ENCODE peak calls at places on chromosome 22, in four cellular contexts. One of them, this sample, is unnamed.

GRCh38 chr22:24435861-24436351 is 8.5 kb downstream of the ADORA2A start:
- DNase-seq in BJ: no peak
- DNase-seq in upper lobe of right lung: peak; percentile 50
- DNase-seq in kidney: peak; percentile 79
- DNase-seq in this sample: no peak

GRCh38 chr22:30223303-30223702 is 23.3 kb downstream of the LIF start:
- DNase-seq in BJ: no peak
- DNase-seq in upper lobe of right lung: no peak
- DNase-seq in kidney: no peak
- DNase-seq in this sample: no peak

GRCh38 chr22:37496651-37497599 is 10.7 kb upstream of the MFNG start:
- DNase-seq in upper lobe of right lung: no peak
- DNase-seq in kidney: no peak
- DNase-seq in BJ: peak; percentile 50
- DNase-seq in this sample: peak; percentile 62

GRCh38 chr22:37486224-37486845 is at the start of gene MFNG:
- DNase-seq in BJ: no peak
- DNase-seq in upper lobe of right lung: peak; percentile 90
- DNase-seq in kidney: peak; percentile 91
- DNase-seq in this sample: no peak

GRCh38 chr22:48138855-48139254 is 1376.4 kb downstream of the TBC1D22A start:
- DNase-seq in upper lobe of right lung: no peak
- DNase-seq in BJ: no peak
- DNase-seq in kidney: no peak
- DNase-seq in this sample: no peak

GRCh38 chr22:42160830-42161696 is 30.5 kb upstream of the CYP2D6 start:
- DNase-seq in BJ: no peak
- DNase-seq in kidney: no peak
- DNase-seq in upper lobe of right lung: no peak
- DNase-seq in this sample: no peak

GRCh38 chr22:42918500-42918899 is 61.4 kb upstream of the ARFGAP3 start:
- DNase-seq in kidney: no peak
- DNase-seq in upper lobe of right lung: peak; percentile 6
- DNase-seq in BJ: no peak
- DNase-seq in this sample: no peak

GRCh38 chr22:25493794-25494193 is 70.7 kb upstream of the GRK3 start:
- DNase-seq in BJ: no peak
- DNase-seq in kidney: no peak
- DNase-seq in upper lobe of right lung: no peak
- DNase-seq in this sample: no peak

GRCh38 chr22:37818397-37819099 is 4.6 kb upstream of the GALR3 start:
- DNase-seq in upper lobe of right lung: peak; percentile 89
- DNase-seq in kidney: peak; percentile 84
- DNase-seq in BJ: no peak
- DNase-seq in this sample: no peak

GRCh38 chr22:39514373-39514973 is 5.9 kb upstream of the ATF4 start:
- DNase-seq in upper lobe of right lung: no peak
- DNase-seq in BJ: no peak
- DNase-seq in kidney: peak; percentile 66
- DNase-seq in this sample: no peak

GRCh38 chr22:20610757-20611156 is 103.3 kb downstream of the MED15 start:
- DNase-seq in kidney: no peak
- DNase-seq in upper lobe of right lung: no peak
- DNase-seq in BJ: no peak
- DNase-seq in this sample: no peak

GRCh38 chr22:17104336-17104935 is 16.7 kb downstream of the TMEM121B start:
- DNase-seq in kidney: no peak
- DNase-seq in BJ: no peak
- DNase-seq in upper lobe of right lung: peak; percentile 48
- DNase-seq in this sample: no peak

GRCh38 chr22:20446383-20446970 is 8.9 kb upstream of the SCARF2 start:
- DNase-seq in BJ: no peak
- DNase-seq in kidney: peak; percentile 59
- DNase-seq in upper lobe of right lung: no peak
- DNase-seq in this sample: no peak

GRCh38 chr22:26558246-26558895 is 31.6 kb downstream of the TPST2 start:
- DNase-seq in kidney: no peak
- DNase-seq in upper lobe of right lung: no peak
- DNase-seq in BJ: no peak
- DNase-seq in this sample: no peak

GRCh38 chr22:41772645-41773044 is 27.8 kb upstream of the CCDC134 start:
- DNase-seq in kidney: no peak
- DNase-seq in BJ: no peak
- DNase-seq in upper lobe of right lung: no peak
- DNase-seq in this sample: no peak

GRCh38 chr22:46149493-46149997 is 781 bp upstream of the PPARA start:
- DNase-seq in upper lobe of right lung: peak; percentile 87
- DNase-seq in BJ: no peak
- DNase-seq in kidney: peak; percentile 91
- DNase-seq in this sample: peak; percentile 48

GRCh38 chr22:37907036-37907954 is 1.2 kb downstream of the MICALL1 start:
- DNase-seq in kidney: peak; percentile 65
- DNase-seq in upper lobe of right lung: no peak
- DNase-seq in BJ: no peak
- DNase-seq in this sample: no peak

GRCh38 chr22:25754527-25755202 is 12.7 kb downstream of the MYO18B start:
- DNase-seq in upper lobe of right lung: no peak
- DNase-seq in BJ: no peak
- DNase-seq in kidney: no peak
- DNase-seq in this sample: peak; percentile 34

GRCh38 chr22:40594924-40595323 is 41.6 kb downstream of the MRTFA start:
- DNase-seq in upper lobe of right lung: peak; percentile 70
- DNase-seq in kidney: no peak
- DNase-seq in BJ: no peak
- DNase-seq in this sample: no peak

GRCh38 chr22:39446239-39446721 is 10.5 kb upstream of the MGAT3 start:
- DNase-seq in BJ: no peak
- DNase-seq in upper lobe of right lung: no peak
- DNase-seq in kidney: peak; percentile 54
- DNase-seq in this sample: no peak

GRCh38 chr22:36884314-36885158 is 23.7 kb downstream of the NCF4 start:
- DNase-seq in upper lobe of right lung: no peak
- DNase-seq in kidney: no peak
- DNase-seq in BJ: no peak
- DNase-seq in this sample: no peak

GRCh38 chr22:37201066-37201820 is 11.0 kb downstream of the SSTR3 start:
- DNase-seq in upper lobe of right lung: peak; percentile 35
- DNase-seq in BJ: no peak
- DNase-seq in kidney: peak; percentile 60
- DNase-seq in this sample: no peak

GRCh38 chr22:35539910-35540599 is 576 bp upstream of the RASD2 start:
- DNase-seq in BJ: no peak
- DNase-seq in upper lobe of right lung: peak; percentile 79
- DNase-seq in kidney: peak; percentile 85
- DNase-seq in this sample: no peak

GRCh38 chr22:17281026-17281809 is 62.0 kb upstream of the ADA2 start:
- DNase-seq in BJ: no peak
- DNase-seq in kidney: peak; percentile 10
- DNase-seq in upper lobe of right lung: no peak
- DNase-seq in this sample: no peak

GRCh38 chr22:45164217-45165123 is 745 bp downstream of the NUP50 start:
- DNase-seq in kidney: peak; percentile 87
- DNase-seq in BJ: no peak
- DNase-seq in upper lobe of right lung: peak; percentile 77
- DNase-seq in this sample: no peak

GRCh38 chr22:41943661-41944209 is 3.2 kb downstream of the CENPM start:
- DNase-seq in kidney: no peak
- DNase-seq in BJ: no peak
- DNase-seq in upper lobe of right lung: no peak
- DNase-seq in this sample: no peak

GRCh38 chr22:44187652-44188230 is 7.0 kb downstream of the PARVG start:
- DNase-seq in kidney: peak; percentile 41
- DNase-seq in upper lobe of right lung: peak; percentile 30
- DNase-seq in BJ: no peak
- DNase-seq in this sample: no peak

GRCh38 chr22:46064966-46065666 is 85.2 kb upstream of the PPARA start:
- DNase-seq in upper lobe of right lung: peak; percentile 46
- DNase-seq in kidney: no peak
- DNase-seq in BJ: no peak
- DNase-seq in this sample: no peak

GRCh38 chr22:41410311-41410751 is 28.6 kb downstream of the TEF start:
- DNase-seq in upper lobe of right lung: peak; percentile 90
- DNase-seq in BJ: no peak
- DNase-seq in kidney: no peak
- DNase-seq in this sample: no peak

GRCh38 chr22:33579448-33580093 is 340.7 kb downstream of the LARGE1 start:
- DNase-seq in upper lobe of right lung: no peak
- DNase-seq in kidney: peak; percentile 74
- DNase-seq in BJ: no peak
- DNase-seq in this sample: no peak

GRCh38 chr22:26398741-26399153 is 30.3 kb upstream of the ASPHD2 start:
- DNase-seq in BJ: peak; percentile 7
- DNase-seq in kidney: peak; percentile 59
- DNase-seq in upper lobe of right lung: no peak
- DNase-seq in this sample: no peak

GRCh38 chr22:40193429-40194421 is 16.0 kb downstream of the TNRC6B start:
- DNase-seq in BJ: no peak
- DNase-seq in kidney: no peak
- DNase-seq in upper lobe of right lung: no peak
- DNase-seq in this sample: no peak

GRCh38 chr22:50014053-50014501 is 1.5 kb upstream of the IL17REL start:
- DNase-seq in kidney: peak; percentile 67
- DNase-seq in upper lobe of right lung: peak; percentile 59
- DNase-seq in BJ: no peak
- DNase-seq in this sample: no peak

GRCh38 chr22:50016988-50017700 is 4.6 kb upstream of the IL17REL start:
- DNase-seq in upper lobe of right lung: no peak
- DNase-seq in BJ: no peak
- DNase-seq in kidney: peak; percentile 76
- DNase-seq in this sample: no peak

GRCh38 chr22:50016308-50016987 is 3.9 kb upstream of the IL17REL start:
- DNase-seq in upper lobe of right lung: peak; percentile 62
- DNase-seq in BJ: no peak
- DNase-seq in kidney: peak; percentile 70
- DNase-seq in this sample: no peak

GRCh38 chr22:50015451-50016307 is 3.1 kb upstream of the IL17REL start:
- DNase-seq in kidney: peak; percentile 75
- DNase-seq in upper lobe of right lung: peak; percentile 54
- DNase-seq in BJ: no peak
- DNase-seq in this sample: no peak

GRCh38 chr22:50014655-50015401 is 2.3 kb upstream of the IL17REL start:
- DNase-seq in upper lobe of right lung: peak; percentile 62
- DNase-seq in BJ: no peak
- DNase-seq in kidney: peak; percentile 70
- DNase-seq in this sample: no peak
- H3K4me3 ChIP-seq in upper lobe of right lung: no peak overlapping the region
- H3K4me3 ChIP-seq in BJ: no peak overlapping the region
- H3K4me3 ChIP-seq in kidney: no peak overlapping the region
- H3K4me3 ChIP-seq in this sample: no peak overlapping the region

GRCh38 chr22:23389271-23390071 is 190.6 kb downstream of the IGLL1 start:
- DNase-seq in kidney: no peak
- DNase-seq in BJ: no peak
- DNase-seq in upper lobe of right lung: no peak
- DNase-seq in this sample: no peak
- TF ChIP-seq CTCF in kidney: no peak
- TF ChIP-seq CTCF in BJ: no peak
- TF ChIP-seq CTCF in upper lobe of right lung: no peak
- TF ChIP-seq CTCF in this sample: no peak

GRCh38 chr22:27748355-27749168 is 53.0 kb downstream of the MN1 start:
- DNase-seq in upper lobe of right lung: peak; percentile 12
- DNase-seq in BJ: peak; percentile 49
- DNase-seq in kidney: no peak
- DNase-seq in this sample: peak; percentile 58
- H3K4me3 ChIP-seq in upper lobe of right lung: no peak overlapping the region
- H3K4me3 ChIP-seq in BJ: peak overlapping the region; percentile 7
- H3K4me3 ChIP-seq in kidney: no peak overlapping the region
- H3K4me3 ChIP-seq in this sample: no peak overlapping the region

DNA sequence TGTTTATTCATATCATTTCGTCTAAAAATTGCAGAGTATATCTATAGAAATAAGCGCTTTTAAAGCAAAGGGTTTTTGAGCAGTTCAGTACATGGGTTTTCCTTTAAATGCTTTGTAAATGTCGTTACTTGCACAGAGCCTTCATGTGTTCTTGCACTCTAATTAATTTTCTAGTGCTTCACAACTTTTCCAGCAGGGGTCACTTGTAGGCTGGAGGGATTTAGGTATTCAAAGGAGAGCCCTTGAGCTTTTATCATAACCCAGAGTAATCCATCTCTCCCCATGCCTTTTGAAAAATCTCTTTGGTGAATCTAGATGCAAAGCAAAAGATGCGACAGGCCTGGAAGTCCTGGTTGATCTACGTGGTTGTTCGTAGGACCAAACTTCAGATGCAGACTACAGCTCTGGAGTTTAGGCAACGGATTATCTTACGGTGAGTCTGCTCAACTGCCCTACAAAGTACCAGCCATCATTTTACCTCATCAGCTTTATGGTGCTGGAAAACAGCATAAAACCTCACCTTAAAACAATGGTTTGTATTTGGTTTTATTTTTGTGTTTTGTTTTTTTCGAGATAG is 60.4 kb downstream of the SFI1 start:
- DNase-seq in upper lobe of right lung: no peak
- DNase-seq in kidney: no peak
- DNase-seq in BJ: no peak
- DNase-seq in this sample: no peak
- TF ChIP-seq CTCF in upper lobe of right lung: peak; percentile 62
- TF ChIP-seq CTCF in kidney: peak; percentile 52
- TF ChIP-seq CTCF in BJ: peak; percentile 77
- TF ChIP-seq CTCF in this sample: peak; percentile 54

This sample was measured in retinal pigment epithelial cell.